ENCODE peak calls at places on chromosomes 3 and 15, in four cellular contexts. One of them, this sample, is unnamed.

GRCh38 chr15:50358805-50359204 is 3.8 kb upstream of the GABPB1 start:
- DNase-seq in IMR-90: peak; percentile 59
- DNase-seq in H1: no peak
- DNase-seq in mammary epithelial cell: peak; percentile 29
- DNase-seq in this sample: peak; percentile 72

GRCh38 chr3:52798978-52799476 is 4.4 kb downstream of the ITIH3 start:
- DNase-seq in IMR-90: no peak
- DNase-seq in H1: peak; percentile 44
- DNase-seq in mammary epithelial cell: peak; percentile 69
- DNase-seq in this sample: peak; percentile 24

GRCh38 chr3:126956361-126956760 is 26.6 kb upstream of the PLXNA1 start:
- DNase-seq in IMR-90: no peak
- DNase-seq in H1: no peak
- DNase-seq in mammary epithelial cell: no peak
- DNase-seq in this sample: no peak

GRCh38 chr15:87722941-87723691 is 533.4 kb downstream of the NTRK3 start:
- DNase-seq in mammary epithelial cell: no peak
- DNase-seq in IMR-90: peak; percentile 14
- DNase-seq in H1: no peak
- DNase-seq in this sample: no peak

GRCh38 chr15:50685976-50686467 is 575 bp downstream of the TRPM7 start:
- DNase-seq in H1: peak; percentile 17
- DNase-seq in mammary epithelial cell: peak; percentile 72
- DNase-seq in IMR-90: peak; percentile 47
- DNase-seq in this sample: peak; percentile 76

GRCh38 chr3:14758297-14758696 is 60.5 kb upstream of the FGD5 start:
- DNase-seq in H1: no peak
- DNase-seq in mammary epithelial cell: no peak
- DNase-seq in IMR-90: no peak
- DNase-seq in this sample: no peak

GRCh38 chr15:56835598-56836275 is 82.7 kb upstream of the TCF12 start:
- DNase-seq in IMR-90: peak; percentile 23
- DNase-seq in mammary epithelial cell: no peak
- DNase-seq in H1: no peak
- DNase-seq in this sample: peak; percentile 33

GRCh38 chr3:19947549-19948071 is 713 bp downstream of the RAB5A start:
- DNase-seq in mammary epithelial cell: peak; percentile 66
- DNase-seq in IMR-90: peak; percentile 41
- DNase-seq in H1: peak; percentile 15
- DNase-seq in this sample: peak; percentile 80

GRCh38 chr15:22979699-22980188 is 424 bp downstream of the CYFIP1 start:
- DNase-seq in mammary epithelial cell: peak; percentile 39
- DNase-seq in IMR-90: peak; percentile 25
- DNase-seq in H1: no peak
- DNase-seq in this sample: peak; percentile 65

GRCh38 chr3:37991823-37992222 is 1.2 kb downstream of the VILL start:
- DNase-seq in IMR-90: no peak
- DNase-seq in H1: no peak
- DNase-seq in mammary epithelial cell: no peak
- DNase-seq in this sample: no peak
- H3K4me3 ChIP-seq in IMR-90: no peak overlapping the region
- H3K4me3 ChIP-seq in H1: no peak overlapping the region
- H3K4me3 ChIP-seq in mammary epithelial cell: no peak overlapping the region
- H3K4me3 ChIP-seq in this sample: no peak overlapping the region

GRCh38 chr15:78872972-78873795 is 494 bp downstream of the MORF4L1 start:
- DNase-seq in IMR-90: peak; percentile 93
- DNase-seq in mammary epithelial cell: peak; percentile 87
- DNase-seq in H1: peak; percentile 79
- DNase-seq in this sample: peak; percentile 94

GRCh38 chr15:78873796-78874761 is 1.4 kb downstream of the MORF4L1 start:
- DNase-seq in IMR-90: peak; percentile 22
- DNase-seq in mammary epithelial cell: peak; percentile 16
- DNase-seq in H1: no peak
- DNase-seq in this sample: peak; percentile 60

GRCh38 chr15:78872155-78872971 is at the start of gene MORF4L1:
- DNase-seq in mammary epithelial cell: peak; percentile 93
- DNase-seq in H1: peak; percentile 97
- DNase-seq in IMR-90: peak; percentile 95
- DNase-seq in this sample: peak; percentile 98

GRCh38 chr15:78878356-78878755 is 5.7 kb downstream of the MORF4L1 start:
- DNase-seq in mammary epithelial cell: peak; percentile 44
- DNase-seq in H1: no peak
- DNase-seq in IMR-90: peak; percentile 65
- DNase-seq in this sample: peak; percentile 66

DNA sequence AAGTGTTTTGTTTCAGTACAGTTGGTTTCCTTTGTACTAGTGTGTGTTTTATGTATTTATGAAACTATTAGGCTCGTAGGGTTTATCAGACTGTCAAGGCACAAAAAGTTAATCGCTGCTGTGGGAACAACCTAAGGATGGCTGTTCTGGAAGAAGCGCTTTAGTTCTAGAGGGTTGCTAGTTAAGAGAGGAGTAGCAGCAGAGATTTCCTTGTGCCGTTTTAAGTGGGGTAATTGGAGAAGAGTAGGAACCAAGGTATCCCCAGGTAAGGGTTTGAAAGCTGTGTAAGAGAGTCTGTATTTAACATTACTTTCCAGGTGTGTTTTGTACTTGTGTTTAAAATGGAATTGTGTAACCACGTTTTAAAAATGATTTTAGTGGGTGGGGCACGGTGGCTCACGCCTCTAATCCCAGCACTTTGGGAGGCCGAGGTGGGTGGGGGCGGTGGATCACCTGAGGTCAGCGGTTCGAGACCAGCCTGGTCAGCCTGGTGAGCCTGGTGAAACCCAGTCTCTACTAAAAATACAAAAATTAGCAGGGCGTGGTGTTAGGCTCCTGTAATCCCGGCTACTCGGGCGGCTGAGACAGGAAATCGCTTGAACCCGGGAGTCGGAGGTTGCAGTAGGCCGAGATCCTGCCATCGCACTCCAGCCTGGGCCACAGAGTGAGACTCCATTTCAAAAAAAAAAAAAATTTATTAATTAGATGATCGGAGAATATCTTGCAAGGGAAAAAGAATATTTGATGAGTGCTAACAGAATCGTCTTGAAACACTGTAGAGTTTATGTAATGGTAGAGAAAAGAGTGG is 2.6 kb downstream of the MORF4L1 start:
- DNase-seq in mammary epithelial cell: no peak
- DNase-seq in H1: no peak
- DNase-seq in IMR-90: peak; percentile 7
- DNase-seq in this sample: peak; percentile 42
- H3K4me1 ChIP-seq in mammary epithelial cell: peaks cover 27% of the 10 kb centered on the region
- H3K4me1 ChIP-seq in H1: peaks cover 8% of the 10 kb centered on the region
- H3K4me1 ChIP-seq in IMR-90: peaks cover 10% of the 10 kb centered on the region
- H3K4me1 ChIP-seq in this sample: peaks cover 58% of the 10 kb centered on the region

DNA sequence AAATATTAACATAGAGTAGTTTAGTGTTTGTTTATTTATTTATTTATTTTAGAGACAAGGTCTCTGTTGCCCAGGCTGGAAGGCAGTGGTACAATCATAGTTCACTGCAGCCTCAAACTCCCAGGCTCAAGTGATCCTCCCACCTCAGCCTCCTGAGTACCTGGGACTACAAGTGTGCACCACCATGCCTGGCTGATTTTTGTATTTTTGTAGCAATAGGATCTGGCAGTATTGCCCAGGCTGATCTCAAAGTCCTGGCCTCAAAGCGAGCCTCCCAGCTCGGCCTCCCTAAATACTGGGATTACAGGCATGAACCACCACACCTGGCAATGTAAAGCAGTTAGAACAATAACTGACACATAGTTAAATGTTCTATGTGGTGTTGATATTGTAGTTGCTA is 4.4 kb upstream of the ZNF148 start:
- DNase-seq in mammary epithelial cell: no peak
- DNase-seq in IMR-90: no peak
- DNase-seq in H1: no peak
- DNase-seq in this sample: no peak
- H3K9ac ChIP-seq in mammary epithelial cell: no peak overlapping the region
- H3K9ac ChIP-seq in IMR-90: no peak overlapping the region
- H3K9ac ChIP-seq in H1: no peak overlapping the region
- H3K9ac ChIP-seq in this sample: no peak overlapping the region

DNA sequence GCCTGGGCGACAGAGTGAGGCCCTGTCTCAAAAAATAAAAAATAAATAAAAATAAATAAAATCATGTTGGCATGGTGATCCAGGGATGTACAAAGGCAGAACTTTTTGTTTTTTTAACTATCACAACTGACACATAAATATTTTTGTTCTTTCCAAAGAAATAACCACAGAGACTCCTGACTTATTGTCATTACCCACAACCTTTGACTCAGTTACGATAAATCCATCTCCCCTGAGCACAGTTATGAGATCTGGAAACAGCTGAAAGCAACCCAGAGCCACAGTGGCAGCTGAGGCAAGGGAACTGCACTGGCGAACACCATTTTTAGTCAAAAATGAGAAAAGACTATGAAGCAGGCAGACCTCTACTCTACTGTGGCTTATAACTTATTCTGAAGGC is 24.0 kb downstream of the OSBPL10 start:
- DNase-seq in H1: no peak
- DNase-seq in mammary epithelial cell: no peak
- DNase-seq in IMR-90: no peak
- DNase-seq in this sample: no peak
- H3K4me3 ChIP-seq in H1: no peak overlapping the region
- H3K4me3 ChIP-seq in mammary epithelial cell: no peak overlapping the region
- H3K4me3 ChIP-seq in IMR-90: no peak overlapping the region
- H3K4me3 ChIP-seq in this sample: no peak overlapping the region

GRCh38 chr3:188396900-188397299 is 242.9 kb downstream of the LPP start:
- DNase-seq in H1: no peak
- DNase-seq in IMR-90: no peak
- DNase-seq in mammary epithelial cell: no peak
- DNase-seq in this sample: no peak
- H3K4me1 ChIP-seq in H1: no peaks in the 10 kb centered on the region
- H3K4me1 ChIP-seq in IMR-90: peaks cover 2% of the 10 kb centered on the region
- H3K4me1 ChIP-seq in mammary epithelial cell: peaks cover 7% of the 10 kb centered on the region
- H3K4me1 ChIP-seq in this sample: no peaks in the 10 kb centered on the region

GRCh38 chr3:114213669-114214541 is 23.5 kb downstream of the ZNF80 start:
- DNase-seq in H1: peak; percentile 9
- DNase-seq in IMR-90: peak; percentile 78
- DNase-seq in mammary epithelial cell: no peak
- DNase-seq in this sample: peak; percentile 97
- H3K9ac ChIP-seq in H1: no peak overlapping the region
- H3K9ac ChIP-seq in IMR-90: no peak overlapping the region
- H3K9ac ChIP-seq in mammary epithelial cell: no peak overlapping the region
- H3K9ac ChIP-seq in this sample: peak overlapping the region; percentile 67

GRCh38 chr3:66355394-66355793 is 134.6 kb downstream of the SLC25A26 start:
- DNase-seq in IMR-90: no peak
- DNase-seq in H1: no peak
- DNase-seq in mammary epithelial cell: no peak
- DNase-seq in this sample: no peak
- H3K4me3 ChIP-seq in IMR-90: no peak overlapping the region
- H3K4me3 ChIP-seq in H1: no peak overlapping the region
- H3K4me3 ChIP-seq in mammary epithelial cell: no peak overlapping the region
- H3K4me3 ChIP-seq in this sample: no peak overlapping the region

This sample was measured in GM23248.